ENCODE peak calls at places on chromosomes 4 and X, in nine cellular contexts. Y, R, A, I, P, M, S, C and D are unnamed samples.

GRCh38 chrX:40303256-40304077 is 205.7 kb upstream of the BCOR start:
- DNase-seq in I (no peak), M (no peak), S (no peak), C (no peak), R (no peak), P (no peak), Y (no peak), A (no peak), D (no peak)

GRCh38 chr4:94491322-94491721 is 39.6 kb downstream of the PDLIM5 start:
- DNase-seq in P (no peak), R (peak), I (no peak), C (no peak), Y (peak), S (no peak), M (no peak), A (no peak), D (no peak)

GRCh38 chrX:68114573-68115199 is 318.6 kb downstream of the OPHN1 start:
- DNase-seq in C (no peak), S (no peak), A (no peak), R (peak), P (no peak), Y (peak), M (no peak), I (peak), D (no peak)

GRCh38 chr4:147110473-147110872 is 164.8 kb upstream of the TTC29 start:
- DNase-seq in S (no peak), P (no peak), I (no peak), A (no peak), Y (no peak), C (no peak), M (no peak), R (no peak), D (no peak)

GRCh38 chr4:3868146-3868840 is 102.1 kb downstream of the ADRA2C start:
- DNase-seq in S (no peak), I (no peak), R (peak), P (no peak), M (peak), A (peak), C (peak), Y (peak), D (no peak)

GRCh38 chrX:110403839-110404238 is 45.2 kb downstream of the RTL9 start:
- DNase-seq in C (no peak), A (no peak), S (no peak), R (no peak), Y (peak), I (no peak), M (no peak), P (no peak), D (no peak)

GRCh38 chr4:13994016-13994415 is 366.5 kb upstream of the BOD1L1 start:
- DNase-seq in Y (no peak), R (no peak), P (no peak), I (no peak), C (no peak), S (no peak), A (no peak), M (no peak), D (no peak)

GRCh38 chr4:42965326-42965725 is 72.8 kb downstream of the GRXCR1 start:
- DNase-seq in Y (no peak), R (peak), M (no peak), P (no peak), S (peak), A (no peak), C (no peak), I (no peak), D (no peak)

GRCh38 chr4:113540859-113541258 is 220.7 kb downstream of the CAMK2D start:
- DNase-seq in Y (peak), S (no peak), C (no peak), R (no peak), P (no peak), M (no peak), I (peak), A (no peak), D (peak)

GRCh38 chrX:41984628-41985027 is 61.3 kb upstream of the CASK start:
- DNase-seq in A (no peak), C (no peak), I (peak), R (peak), M (no peak), Y (no peak), P (no peak), S (no peak), D (peak)

GRCh38 chr4:10762541-10762940 is 78.0 kb upstream of the CLNK start:
- DNase-seq in C (no peak), I (no peak), S (no peak), M (no peak), R (peak), Y (peak), A (no peak), P (no peak), D (no peak)

GRCh38 chr4:55554453-55555030 is 7.8 kb upstream of the CLOCK start:
- DNase-seq in P (no peak), C (no peak), S (no peak), M (no peak), Y (peak), I (no peak), A (no peak), R (peak), D (peak)

GRCh38 chrX:115233497-115234219 is at the start of gene LRCH2:
- DNase-seq in R (no peak), M (peak), C (peak), P (peak), Y (peak), S (peak), A (peak), I (peak), D (peak)

GRCh38 chr4:177583000-177583399 is 140.8 kb upstream of the AGA start:
- DNase-seq in Y (peak), C (no peak), M (no peak), I (no peak), A (no peak), R (peak), P (no peak), S (no peak), D (no peak)

GRCh38 chr4:87541521-87541920 is 12.3 kb upstream of the SPARCL1 start:
- DNase-seq in S (no peak), Y (no peak), M (no peak), I (no peak), P (no peak), R (no peak), A (no peak), C (no peak), D (no peak)

GRCh38 chr4:52889354-52889753 is 27.2 kb downstream of the RASL11B start:
- DNase-seq in R (no peak), M (no peak), I (no peak), C (no peak), Y (no peak), A (no peak), S (no peak), P (no peak), D (no peak)

GRCh38 chrX:57528670-57529255 is 63.0 kb upstream of the ZXDB start:
- DNase-seq in I (peak), Y (peak), C (no peak), A (no peak), P (no peak), R (peak), M (no peak), S (peak), D (no peak)

GRCh38 chrX:134547047-134547679 is 87.2 kb downstream of the HPRT1 start:
- DNase-seq in A (no peak), P (no peak), C (no peak), R (no peak), I (no peak), S (no peak), M (no peak), Y (peak), D (no peak)
- H3K4me3 ChIP-seq in A (no peak), P (peak), C (no peak), R (peak), I (no peak), S (peak), M (peak), Y (peak), D (no peak)

DNA sequence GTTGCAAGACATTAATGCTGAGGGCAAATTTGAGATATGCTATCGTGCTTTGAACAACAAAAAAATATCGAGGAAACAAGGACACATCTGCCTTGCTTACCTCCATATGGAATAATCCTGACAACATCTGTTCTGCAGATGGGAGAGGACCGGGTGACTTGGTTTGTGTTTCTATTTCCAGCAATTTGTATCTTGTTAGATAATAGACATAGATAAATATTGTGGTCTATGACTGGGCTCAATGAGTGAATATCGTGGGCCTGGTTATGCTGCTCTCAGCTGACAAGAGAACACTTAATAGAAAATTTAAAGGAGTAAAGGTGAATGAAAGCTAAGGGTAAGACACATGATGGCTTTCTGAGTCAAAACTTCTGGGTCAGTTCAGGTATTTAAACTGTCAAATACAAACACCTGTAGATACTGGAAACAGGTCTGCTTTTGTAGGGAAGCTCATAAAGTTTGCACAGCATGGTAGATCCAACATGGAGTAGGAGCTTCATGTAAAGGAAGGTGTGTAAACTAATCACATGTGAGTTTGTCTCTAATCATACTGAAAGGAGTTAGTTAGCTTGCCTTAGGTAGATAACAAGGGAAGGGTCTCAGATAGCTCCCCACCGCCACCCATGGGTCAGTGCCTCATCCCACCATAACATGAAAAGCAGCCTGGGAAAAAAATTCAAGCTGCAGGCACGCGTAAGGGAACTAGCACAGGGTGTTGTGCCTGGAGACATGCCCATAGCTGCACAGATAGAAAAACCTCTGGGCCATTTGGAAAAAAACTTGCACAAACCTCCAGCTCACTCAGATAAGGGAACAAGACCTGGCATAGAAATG is 904.1 kb upstream of the EPHA5 start:
- DNase-seq in C (no peak), M (no peak), I (no peak), S (no peak), P (no peak), Y (peak), R (peak), A (no peak), D (no peak)
- H3K4me3 ChIP-seq in C (no peak), M (no peak), I (no peak), S (no peak), P (no peak), Y (no peak), R (peak), A (no peak), D (no peak)

DNA sequence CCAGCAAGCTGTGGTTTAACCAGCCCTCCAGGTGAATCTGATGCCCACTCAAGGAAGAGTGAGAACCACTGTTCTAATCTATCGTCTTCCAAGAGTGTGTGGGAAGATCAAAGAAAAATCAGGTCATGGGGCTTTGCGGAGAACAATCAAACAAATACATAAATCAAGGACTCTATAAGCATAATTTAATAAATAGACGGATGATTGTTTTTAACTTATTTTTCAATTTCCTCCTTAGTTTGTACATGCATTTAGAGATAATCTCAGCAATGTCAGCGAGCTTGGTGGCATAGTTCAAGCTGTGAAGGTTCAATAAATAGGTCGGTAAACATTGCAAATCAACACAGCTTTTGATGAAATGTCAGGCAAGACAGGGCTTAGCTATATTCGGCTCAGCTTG is 84.9 kb downstream of the DMD start:
- DNase-seq in I (no peak), M (no peak), A (no peak), P (no peak), S (no peak), Y (no peak), R (no peak), C (no peak), D (no peak)
- H3K4me3 ChIP-seq in I (no peak), M (no peak), A (no peak), P (no peak), S (no peak), Y (no peak), R (no peak), C (no peak), D (no peak)

GRCh38 chr4:76898385-76898692 is 395 bp upstream of the SOWAHB start:
- DNase-seq in C (no peak), Y (no peak), P (no peak), I (no peak), M (no peak), R (no peak), S (no peak), A (no peak), D (no peak)
- H3K4me3 ChIP-seq in C (no peak), Y (no peak), P (peak), I (peak), M (peak), R (peak), S (no peak), A (peak), D (peak)

GRCh38 chr4:968221-968620 is 5.1 kb downstream of the DGKQ start:
- DNase-seq in M (no peak), P (no peak), R (no peak), A (no peak), Y (no peak), I (no peak), S (no peak), C (no peak), D (no peak)

GRCh38 chr4:965766-966134 is 7.6 kb downstream of the DGKQ start:
- DNase-seq in C (no peak), A (no peak), M (no peak), S (no peak), Y (no peak), I (no peak), P (no peak), R (no peak), D (no peak)

GRCh38 chr4:968621-969394 is 4.6 kb downstream of the DGKQ start:
- DNase-seq in R (no peak), M (no peak), S (no peak), Y (no peak), P (no peak), I (no peak), A (no peak), C (no peak), D (no peak)

GRCh38 chr4:966266-967112 is 6.9 kb downstream of the DGKQ start:
- DNase-seq in C (no peak), I (no peak), S (peak), Y (no peak), R (no peak), A (no peak), P (no peak), M (no peak), D (no peak)

GRCh38 chr4:967113-968104 is 6.0 kb downstream of the DGKQ start:
- DNase-seq in P (no peak), Y (no peak), M (no peak), S (peak), R (no peak), C (no peak), I (no peak), A (no peak), D (no peak)
- H3K4me3 ChIP-seq in P (no peak), Y (no peak), M (peak), S (no peak), R (no peak), C (no peak), I (no peak), A (no peak), D (no peak)

GRCh38 chr4:185805979-185806378 is 6.0 kb downstream of the SORBS2 start:
- DNase-seq in R (no peak), M (no peak), I (no peak), C (no peak), A (no peak), Y (no peak), S (no peak), P (no peak), D (no peak)

GRCh38 chr4:185809517-185810071 is 2.4 kb downstream of the SORBS2 start:
- DNase-seq in I (no peak), R (no peak), M (no peak), S (no peak), C (no peak), Y (no peak), P (no peak), A (no peak), D (no peak)

GRCh38 chr4:185811509-185812364 is at the start of gene SORBS2:
- DNase-seq in S (peak), C (no peak), M (no peak), P (peak), Y (peak), R (peak), I (peak), A (no peak), D (peak)

GRCh38 chr4:185813133-185813532 is 1.1 kb upstream of the SORBS2 start:
- DNase-seq in P (no peak), R (no peak), C (no peak), I (no peak), M (no peak), A (no peak), S (no peak), Y (no peak), D (no peak)

DNA sequence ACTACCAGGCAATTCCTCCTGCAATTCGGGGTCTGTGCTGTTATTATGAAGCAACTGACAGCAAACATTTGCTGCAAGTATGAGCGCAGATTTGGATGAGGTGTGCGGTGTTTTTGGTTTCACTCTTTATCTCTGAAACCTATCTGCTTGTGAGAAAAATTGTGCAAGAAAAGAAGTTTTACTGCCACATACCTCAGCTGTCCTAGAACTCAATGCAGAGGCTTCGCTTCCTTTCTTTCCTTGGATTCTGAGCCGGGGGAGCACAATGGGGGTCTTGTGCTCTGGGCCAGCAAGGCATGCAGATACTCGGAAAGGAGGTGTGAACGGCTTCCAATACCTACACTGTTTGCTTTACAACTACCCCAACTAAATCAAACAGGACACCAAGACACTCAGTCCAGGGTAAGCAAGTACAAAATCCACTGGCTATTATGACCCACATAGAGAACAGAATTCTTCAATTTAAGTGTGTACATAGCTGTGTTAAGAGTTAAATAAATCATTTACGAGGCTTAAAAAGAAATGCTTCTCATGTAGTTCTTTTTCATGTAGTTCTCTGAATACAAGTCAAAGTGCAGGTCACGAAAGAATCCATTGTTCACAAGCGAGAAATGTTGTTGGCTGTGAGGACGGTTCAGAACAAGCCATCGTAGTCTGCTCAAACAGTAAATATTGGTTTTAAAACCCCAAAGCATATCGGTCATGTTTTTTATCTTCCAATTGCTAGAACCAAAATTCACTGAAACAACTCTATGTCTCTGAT is 1.1 kb downstream of the SORBS2 start:
- DNase-seq in R (peak), P (no peak), Y (no peak), A (no peak), S (no peak), I (no peak), C (no peak), M (no peak), D (no peak)
- H3K4me3 ChIP-seq in R (peak), P (no peak), Y (no peak), A (no peak), S (peak), I (peak), C (no peak), M (peak), D (no peak)

GRCh38 chr4:25303578-25303977 is 9.0 kb upstream of the ZCCHC4 start:
- DNase-seq in I (no peak), S (no peak), C (no peak), M (no peak), P (no peak), R (no peak), Y (no peak), A (no peak), D (no peak)

GRCh38 chr4:25297528-25298242 is 14.9 kb upstream of the ZCCHC4 start:
- DNase-seq in P (no peak), M (no peak), Y (no peak), R (no peak), S (no peak), C (no peak), A (no peak), I (no peak), D (no peak)

GRCh38 chr4:25301471-25301870 is 11.1 kb upstream of the ZCCHC4 start:
- DNase-seq in Y (no peak), P (no peak), I (no peak), S (no peak), C (no peak), M (no peak), R (no peak), A (no peak), D (no peak)

DNA sequence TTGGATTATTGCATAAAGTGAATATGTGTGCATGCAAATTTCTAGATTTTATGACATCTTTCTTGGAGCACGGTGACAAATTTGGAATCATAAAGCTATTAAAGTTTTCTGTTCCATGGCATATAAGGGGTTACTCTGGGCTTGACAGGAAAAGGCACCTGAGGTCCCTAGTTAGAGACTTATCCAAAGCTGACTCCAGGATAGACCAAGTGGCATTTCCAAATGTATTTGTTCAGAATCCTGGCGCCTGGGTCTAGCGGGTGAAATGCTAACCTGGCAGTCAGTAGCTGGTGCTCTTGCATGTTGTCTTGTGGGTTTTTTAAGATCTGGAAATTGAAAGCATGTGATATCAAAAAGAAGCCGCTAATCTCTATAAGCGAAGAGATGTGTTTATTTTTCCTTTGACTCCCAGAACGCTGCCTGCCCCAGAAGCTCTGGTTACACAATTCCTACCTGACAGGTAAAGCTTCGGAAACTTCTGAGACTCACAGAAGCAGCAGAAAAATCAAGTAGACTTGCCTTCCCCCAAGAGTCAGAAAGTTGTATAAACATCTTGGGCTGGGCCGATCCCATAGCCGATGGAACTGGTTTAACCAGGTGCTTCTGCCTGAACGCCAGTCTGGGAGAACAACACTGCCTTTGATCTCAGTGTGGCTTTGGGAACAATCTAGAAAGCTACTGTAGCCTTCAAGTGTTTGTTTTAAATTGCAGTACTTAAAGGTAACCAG is 12.9 kb upstream of the ZCCHC4 start:
- DNase-seq in I (peak), S (no peak), A (no peak), R (peak), Y (no peak), P (no peak), M (no peak), C (no peak), D (peak)
- H3K4me3 ChIP-seq in I (no peak), S (no peak), A (no peak), R (peak), Y (no peak), P (no peak), M (no peak), C (no peak), D (no peak)

GRCh38 chr4:48698029-48698901 is 81.8 kb downstream of the FRYL start:
- DNase-seq in R (peak), A (peak), S (peak), Y (peak), P (peak), M (peak), C (peak), I (peak), D (no peak)
- H3K4me3 ChIP-seq in R (peak), A (no peak), S (no peak), Y (no peak), P (no peak), M (no peak), C (no peak), I (no peak), D (no peak)

GRCh38 chr4:173399016-173399415 is at the start of gene SCRG1:
- DNase-seq in Y (peak), I (no peak), P (peak), M (peak), C (no peak), R (no peak), S (no peak), A (peak), D (no peak)
- H3K4me3 ChIP-seq in Y (no peak), I (no peak), P (no peak), M (no peak), C (no peak), R (no peak), S (no peak), A (no peak), D (no peak)